ENCODE peak calls at places on chromosomes 16 and 17, in seven cellular contexts. T, J, G, R, Q, E and X are unnamed samples.

GRCh38 chr16:11326084-11326736 is 19.0 kb upstream of the RMI2 start:
- DNase-seq in G (peak; percentile 59), Q (peak; percentile 47), E (no peak), R (no peak), J (no peak), T (no peak), X (peak; percentile 83)

GRCh38 chr16:66926171-66926570 is 836 bp upstream of the RRAD start:
- DNase-seq in E (no peak), T (peak; percentile 77), Q (no peak), G (peak; percentile 87), R (no peak), J (peak; percentile 75), X (no peak)

GRCh38 chr17:70336411-70336810 is 167.1 kb downstream of the KCNJ2 start:
- DNase-seq in G (no peak), J (no peak), T (no peak), E (no peak), R (no peak), Q (no peak), X (no peak)

GRCh38 chr16:16127469-16128116 is 95.7 kb downstream of the ABCC6 start:
- DNase-seq in G (peak; percentile 90), E (peak; percentile 66), T (peak; percentile 88), R (no peak), J (peak; percentile 65), Q (peak; percentile 73), X (peak; percentile 69)

GRCh38 chr16:23795369-23795768 is 40.4 kb upstream of the PRKCB start:
- DNase-seq in J (no peak), R (no peak), Q (no peak), T (no peak), G (no peak), E (no peak), X (no peak)

GRCh38 chr16:72021043-72021442 is 12.5 kb downstream of the DHODH start:
- DNase-seq in J (no peak), G (no peak), R (no peak), Q (no peak), T (no peak), E (no peak), X (no peak)

GRCh38 chr16:21183995-21184394 is 25.5 kb downstream of the LDAF1 start:
- DNase-seq in E (no peak), R (no peak), G (no peak), Q (no peak), J (no peak), T (no peak), X (no peak)

GRCh38 chr17:78602246-78602645 is 25.1 kb upstream of the DNAH17 start:
- DNase-seq in E (no peak), J (no peak), R (no peak), T (no peak), G (no peak), Q (no peak), X (no peak)

GRCh38 chr17:6940186-6940649 is 55.6 kb upstream of the ALOX12 start:
- DNase-seq in R (no peak), T (peak; percentile 68), G (no peak), E (no peak), Q (peak; percentile 80), J (no peak), X (peak; percentile 43)

GRCh38 chr16:9260665-9261064 is 169.2 kb downstream of the HAPSTR1 start:
- DNase-seq in J (peak; percentile 21), Q (no peak), G (no peak), R (no peak), E (no peak), T (no peak), X (no peak)

GRCh38 chr17:927611-928461 is 51.7 kb downstream of the NXN start:
- DNase-seq in E (peak; percentile 97), J (no peak), T (peak; percentile 82), G (no peak), Q (no peak), R (no peak), X (peak; percentile 96)

GRCh38 chr17:57559226-57559625 is 185.9 kb downstream of the CCDC182 start:
- DNase-seq in E (no peak), G (no peak), J (no peak), Q (no peak), R (no peak), T (no peak), X (no peak)
- H3K36me3 ChIP-seq in E (no peaks in the 10 kb centered on the region), G (no peaks in the 10 kb centered on the region), J (no peaks in the 10 kb centered on the region), Q (no peaks in the 10 kb centered on the region), R (no peaks in the 10 kb centered on the region), T (no peaks in the 10 kb centered on the region), X (no peaks in the 10 kb centered on the region)

GRCh38 chr17:68515238-68515637 is 3.0 kb downstream of the PRKAR1A start:
- DNase-seq in T (no peak), R (no peak), E (no peak), G (no peak), Q (no peak), J (no peak), X (no peak)
- H3K36me3 ChIP-seq in T (no peaks in the 10 kb centered on the region), R (no peaks in the 10 kb centered on the region), E (peaks cover 19% of the 10 kb centered on the region), G (peaks cover 40% of the 10 kb centered on the region), Q (peaks cover 35% of the 10 kb centered on the region), J (no peaks in the 10 kb centered on the region), X (peaks cover 75% of the 10 kb centered on the region)

GRCh38 chr17:13702266-13702665 is 100.5 kb upstream of the HS3ST3A1 start:
- DNase-seq in T (no peak), R (no peak), G (no peak), Q (no peak), E (peak; percentile 52), J (no peak), X (no peak)
- H3K36me3 ChIP-seq in T (no peaks in the 10 kb centered on the region), R (no peaks in the 10 kb centered on the region), G (no peaks in the 10 kb centered on the region), Q (no peaks in the 10 kb centered on the region), E (no peaks in the 10 kb centered on the region), J (no peaks in the 10 kb centered on the region), X (no peaks in the 10 kb centered on the region)

GRCh38 chr17:30996481-30996880 is 25.6 kb downstream of the RNF135 start:
- DNase-seq in J (no peak), R (no peak), T (no peak), Q (no peak), E (no peak), G (no peak), X (no peak)
- H3K36me3 ChIP-seq in J (no peaks in the 10 kb centered on the region), R (no peaks in the 10 kb centered on the region), T (peaks cover 6% of the 10 kb centered on the region), Q (no peaks in the 10 kb centered on the region), E (peaks cover 30% of the 10 kb centered on the region), G (peaks cover 36% of the 10 kb centered on the region), X (peaks cover 39% of the 10 kb centered on the region)

DNA sequence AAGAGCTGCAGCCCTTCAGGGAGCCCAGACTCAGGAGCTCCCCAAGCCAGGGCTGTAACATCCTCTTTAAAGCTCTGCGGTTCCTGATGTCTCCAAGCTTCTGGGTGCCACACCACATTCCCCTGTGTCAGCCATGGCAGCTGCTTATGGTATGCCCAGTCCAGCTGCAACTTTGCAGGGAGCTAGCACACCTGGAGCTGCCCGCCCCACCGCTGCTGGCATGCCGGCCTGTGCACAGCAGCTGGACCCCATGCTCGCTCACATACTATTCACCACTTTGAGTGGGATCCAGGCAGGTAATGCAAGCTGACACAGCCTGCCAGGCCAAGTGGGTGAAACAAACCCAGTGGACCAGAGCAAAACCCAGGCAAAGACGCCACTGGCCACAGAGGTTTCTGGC is 305.6 kb upstream of the AXIN2 start:
- DNase-seq in G (no peak), J (no peak), T (no peak), E (no peak), R (no peak), Q (no peak), X (no peak)
- H3K36me3 ChIP-seq in G (no peaks in the 10 kb centered on the region), J (no peaks in the 10 kb centered on the region), T (no peaks in the 10 kb centered on the region), E (no peaks in the 10 kb centered on the region), R (no peaks in the 10 kb centered on the region), Q (no peaks in the 10 kb centered on the region), X (no peaks in the 10 kb centered on the region)

GRCh38 chr16:27826081-27826892 is 237.2 kb downstream of the GSG1L start:
- DNase-seq in G (no peak), T (peak; percentile 22), J (no peak), E (no peak), Q (no peak), R (no peak), X (no peak)

GRCh38 chr16:27824786-27825185 is 238.7 kb downstream of the GSG1L start:
- DNase-seq in J (no peak), R (no peak), Q (no peak), E (no peak), G (no peak), T (peak; percentile 42), X (no peak)

GRCh38 chr16:27828671-27829070 is 234.8 kb downstream of the GSG1L start:
- DNase-seq in T (peak; percentile 40), Q (no peak), J (no peak), E (no peak), R (no peak), G (no peak), X (no peak)

GRCh38 chr16:27827765-27828164 is 235.7 kb downstream of the GSG1L start:
- DNase-seq in E (no peak), T (peak; percentile 3), G (no peak), Q (no peak), R (no peak), J (no peak), X (no peak)

DNA sequence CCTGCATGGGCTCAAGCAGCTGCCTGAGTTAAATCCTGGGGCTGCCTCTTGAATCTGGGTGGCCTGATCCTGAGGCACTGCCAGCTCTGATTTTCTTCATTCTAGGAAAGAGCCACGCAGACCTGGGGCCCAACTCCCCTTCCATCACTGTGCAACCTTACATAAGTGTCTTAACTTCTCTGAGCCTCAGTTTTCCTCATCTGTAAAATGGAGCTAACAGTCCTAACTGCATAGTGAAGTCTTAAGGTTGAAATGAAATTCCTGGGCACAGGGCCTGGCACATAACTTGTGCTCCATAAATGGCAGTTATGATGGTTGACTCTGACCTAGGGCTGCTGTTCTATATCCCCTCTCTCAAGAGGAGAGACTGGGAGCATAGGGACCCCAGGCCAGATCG is 236.6 kb downstream of the GSG1L start:
- DNase-seq in E (no peak), Q (no peak), J (no peak), T (peak; percentile 19), R (no peak), G (no peak), X (no peak)
- H3K36me3 ChIP-seq in E (no peaks in the 10 kb centered on the region), Q (no peaks in the 10 kb centered on the region), J (no peaks in the 10 kb centered on the region), T (no peaks in the 10 kb centered on the region), R (no peaks in the 10 kb centered on the region), G (no peaks in the 10 kb centered on the region), X (no peaks in the 10 kb centered on the region)